ENCODE peak calls at places on chromosomes 3 and 15, in nine cellular contexts. One of them, this sample, is unnamed.

GRCh38 chr3:88000853-88001252 is 58.0 kb downstream of the CGGBP1 start:
- DNase-seq in NCI-H2081: no peak
- DNase-seq in neural progenitor cell: peak; percentile 66
- DNase-seq in HT1080: no peak
- DNase-seq in nephron progenitor cell: peak; percentile 5
- DNase-seq in AG09319: no peak
- DNase-seq in mesothelial cell of epicardium: no peak
- DNase-seq in left ventricle myocardium inferior: no peak
- DNase-seq in HTR-8/SVneo: no peak
- DNase-seq in this sample: no peak

GRCh38 chr15:66096711-66097058 is 156.9 kb downstream of the MEGF11 start:
- DNase-seq in NCI-H2081: no peak
- DNase-seq in neural progenitor cell: no peak
- DNase-seq in HT1080: no peak
- DNase-seq in nephron progenitor cell: no peak
- DNase-seq in AG09319: no peak
- DNase-seq in mesothelial cell of epicardium: no peak
- DNase-seq in left ventricle myocardium inferior: no peak
- DNase-seq in HTR-8/SVneo: no peak
- DNase-seq in this sample: no peak

GRCh38 chr3:78838362-78838761 is 929.4 kb downstream of the ROBO1 start:
- DNase-seq in NCI-H2081: peak; percentile 38
- DNase-seq in neural progenitor cell: no peak
- DNase-seq in HT1080: no peak
- DNase-seq in nephron progenitor cell: no peak
- DNase-seq in AG09319: no peak
- DNase-seq in mesothelial cell of epicardium: no peak
- DNase-seq in left ventricle myocardium inferior: no peak
- DNase-seq in HTR-8/SVneo: no peak
- DNase-seq in this sample: no peak

GRCh38 chr3:54967586-54968244 is 39.9 kb upstream of the LRTM1 start:
- DNase-seq in NCI-H2081: no peak
- DNase-seq in neural progenitor cell: no peak
- DNase-seq in HT1080: peak; percentile 26
- DNase-seq in nephron progenitor cell: no peak
- DNase-seq in AG09319: no peak
- DNase-seq in mesothelial cell of epicardium: no peak
- DNase-seq in left ventricle myocardium inferior: no peak
- DNase-seq in HTR-8/SVneo: no peak
- DNase-seq in this sample: no peak

GRCh38 chr15:80887148-80887547 is 102.5 kb downstream of the MESD start:
- DNase-seq in NCI-H2081: no peak
- DNase-seq in neural progenitor cell: peak; percentile 13
- DNase-seq in HT1080: no peak
- DNase-seq in nephron progenitor cell: no peak
- DNase-seq in AG09319: no peak
- DNase-seq in mesothelial cell of epicardium: no peak
- DNase-seq in left ventricle myocardium inferior: no peak
- DNase-seq in HTR-8/SVneo: no peak
- DNase-seq in this sample: no peak

GRCh38 chr15:78841307-78841706 is 30.0 kb upstream of the ADAMTS7 start:
- DNase-seq in NCI-H2081: no peak
- DNase-seq in neural progenitor cell: no peak
- DNase-seq in HT1080: no peak
- DNase-seq in nephron progenitor cell: no peak
- DNase-seq in AG09319: no peak
- DNase-seq in mesothelial cell of epicardium: no peak
- DNase-seq in left ventricle myocardium inferior: no peak
- DNase-seq in HTR-8/SVneo: no peak
- DNase-seq in this sample: no peak

GRCh38 chr15:84653584-84653909 is 536 bp downstream of the WDR73 start:
- DNase-seq in NCI-H2081: no peak
- DNase-seq in neural progenitor cell: no peak
- DNase-seq in HT1080: no peak
- DNase-seq in nephron progenitor cell: no peak
- DNase-seq in AG09319: no peak
- DNase-seq in mesothelial cell of epicardium: no peak
- DNase-seq in left ventricle myocardium inferior: no peak
- DNase-seq in HTR-8/SVneo: no peak
- DNase-seq in this sample: no peak

GRCh38 chr15:85500060-85500708 is 119.8 kb downstream of the AKAP13 start:
- DNase-seq in NCI-H2081: no peak
- DNase-seq in neural progenitor cell: no peak
- DNase-seq in HT1080: no peak
- DNase-seq in nephron progenitor cell: no peak
- DNase-seq in AG09319: no peak
- DNase-seq in mesothelial cell of epicardium: no peak
- DNase-seq in left ventricle myocardium inferior: no peak
- DNase-seq in HTR-8/SVneo: no peak
- DNase-seq in this sample: no peak

GRCh38 chr3:79973482-79973881 is 205.7 kb upstream of the ROBO1 start:
- DNase-seq in NCI-H2081: no peak
- DNase-seq in neural progenitor cell: no peak
- DNase-seq in HT1080: no peak
- DNase-seq in nephron progenitor cell: no peak
- DNase-seq in AG09319: no peak
- DNase-seq in mesothelial cell of epicardium: no peak
- DNase-seq in left ventricle myocardium inferior: no peak
- DNase-seq in HTR-8/SVneo: no peak
- DNase-seq in this sample: peak; percentile 12

GRCh38 chr3:109806929-109807328 is 469.6 kb upstream of the DPPA4 start:
- DNase-seq in NCI-H2081: no peak
- DNase-seq in neural progenitor cell: no peak
- DNase-seq in HT1080: peak; percentile 95
- DNase-seq in nephron progenitor cell: no peak
- DNase-seq in AG09319: no peak
- DNase-seq in mesothelial cell of epicardium: no peak
- DNase-seq in left ventricle myocardium inferior: no peak
- DNase-seq in HTR-8/SVneo: peak; percentile 38
- DNase-seq in this sample: peak; percentile 72

GRCh38 chr15:87949214-87949933 is 307.2 kb downstream of the NTRK3 start:
- DNase-seq in NCI-H2081: no peak
- DNase-seq in neural progenitor cell: no peak
- DNase-seq in HT1080: no peak
- DNase-seq in nephron progenitor cell: no peak
- DNase-seq in AG09319: no peak
- DNase-seq in mesothelial cell of epicardium: no peak
- DNase-seq in left ventricle myocardium inferior: no peak
- DNase-seq in HTR-8/SVneo: no peak
- DNase-seq in this sample: no peak

GRCh38 chr15:73375755-73376305 is 7.1 kb upstream of the HCN4 start:
- DNase-seq in NCI-H2081: peak; percentile 95
- DNase-seq in neural progenitor cell: no peak
- DNase-seq in HT1080: no peak
- DNase-seq in nephron progenitor cell: no peak
- DNase-seq in AG09319: no peak
- DNase-seq in mesothelial cell of epicardium: no peak
- DNase-seq in left ventricle myocardium inferior: peak; percentile 42
- DNase-seq in HTR-8/SVneo: peak; percentile 78
- DNase-seq in this sample: no peak

GRCh38 chr15:66842710-66843441 is 140.8 kb downstream of the SMAD6 start:
- DNase-seq in NCI-H2081: no peak
- DNase-seq in neural progenitor cell: peak; percentile 50
- DNase-seq in HT1080: peak; percentile 26
- DNase-seq in nephron progenitor cell: peak; percentile 48
- DNase-seq in AG09319: no peak
- DNase-seq in mesothelial cell of epicardium: peak; percentile 59
- DNase-seq in left ventricle myocardium inferior: peak; percentile 80
- DNase-seq in HTR-8/SVneo: peak; percentile 66
- DNase-seq in this sample: peak; percentile 56

GRCh38 chr3:71066356-71066755 is 517.2 kb downstream of the FOXP1 start:
- DNase-seq in NCI-H2081: peak; percentile 32
- DNase-seq in neural progenitor cell: no peak
- DNase-seq in HT1080: peak; percentile 64
- DNase-seq in nephron progenitor cell: no peak
- DNase-seq in AG09319: no peak
- DNase-seq in mesothelial cell of epicardium: no peak
- DNase-seq in left ventricle myocardium inferior: no peak
- DNase-seq in HTR-8/SVneo: no peak
- DNase-seq in this sample: no peak

GRCh38 chr3:58585994-58586393 is 8.8 kb upstream of the FAM107A start:
- DNase-seq in NCI-H2081: no peak
- DNase-seq in neural progenitor cell: peak; percentile 52
- DNase-seq in HT1080: peak; percentile 15
- DNase-seq in nephron progenitor cell: peak; percentile 58
- DNase-seq in AG09319: no peak
- DNase-seq in mesothelial cell of epicardium: no peak
- DNase-seq in left ventricle myocardium inferior: no peak
- DNase-seq in HTR-8/SVneo: no peak
- DNase-seq in this sample: no peak

GRCh38 chr3:71816141-71816540 is 31.2 kb upstream of the PROK2 start:
- DNase-seq in NCI-H2081: no peak
- DNase-seq in neural progenitor cell: peak; percentile 46
- DNase-seq in HT1080: no peak
- DNase-seq in nephron progenitor cell: no peak
- DNase-seq in AG09319: no peak
- DNase-seq in mesothelial cell of epicardium: no peak
- DNase-seq in left ventricle myocardium inferior: no peak
- DNase-seq in HTR-8/SVneo: no peak
- DNase-seq in this sample: no peak

GRCh38 chr3:63961891-63962290 is 49.7 kb upstream of the SCAANT1 start:
- DNase-seq in NCI-H2081: peak; percentile 75
- DNase-seq in neural progenitor cell: no peak
- DNase-seq in HT1080: peak; percentile 54
- DNase-seq in nephron progenitor cell: no peak
- DNase-seq in AG09319: no peak
- DNase-seq in mesothelial cell of epicardium: no peak
- DNase-seq in left ventricle myocardium inferior: no peak
- DNase-seq in HTR-8/SVneo: no peak
- DNase-seq in this sample: peak; percentile 69

GRCh38 chr3:110420158-110420641 is 651.4 kb upstream of the NECTIN3 start:
- DNase-seq in NCI-H2081: no peak
- DNase-seq in neural progenitor cell: no peak
- DNase-seq in HT1080: peak; percentile 94
- DNase-seq in nephron progenitor cell: no peak
- DNase-seq in AG09319: peak; percentile 44
- DNase-seq in mesothelial cell of epicardium: no peak
- DNase-seq in left ventricle myocardium inferior: no peak
- DNase-seq in HTR-8/SVneo: peak; percentile 5
- DNase-seq in this sample: peak; percentile 60

GRCh38 chr3:187714404-187714979 is 12.1 kb upstream of the RTP2 start:
- DNase-seq in NCI-H2081: peak; percentile 83
- DNase-seq in neural progenitor cell: peak; percentile 78
- DNase-seq in HT1080: peak; percentile 81
- DNase-seq in nephron progenitor cell: peak; percentile 76
- DNase-seq in AG09319: no peak
- DNase-seq in mesothelial cell of epicardium: peak; percentile 78
- DNase-seq in left ventricle myocardium inferior: peak; percentile 40
- DNase-seq in HTR-8/SVneo: peak; percentile 65
- DNase-seq in this sample: peak; percentile 72

GRCh38 chr3:31250116-31250813 is 282.5 kb upstream of the STT3B start:
- DNase-seq in NCI-H2081: no peak
- DNase-seq in neural progenitor cell: no peak
- DNase-seq in HT1080: peak; percentile 85
- DNase-seq in nephron progenitor cell: no peak
- DNase-seq in AG09319: no peak
- DNase-seq in mesothelial cell of epicardium: no peak
- DNase-seq in left ventricle myocardium inferior: no peak
- DNase-seq in HTR-8/SVneo: peak; percentile 14
- DNase-seq in this sample: no peak

GRCh38 chr3:146817705-146818104 is 212.6 kb upstream of the PLSCR5 start:
- DNase-seq in NCI-H2081: peak; percentile 57
- DNase-seq in neural progenitor cell: peak; percentile 22
- DNase-seq in HT1080: peak; percentile 39
- DNase-seq in nephron progenitor cell: no peak
- DNase-seq in AG09319: peak; percentile 24
- DNase-seq in mesothelial cell of epicardium: no peak
- DNase-seq in left ventricle myocardium inferior: no peak
- DNase-seq in HTR-8/SVneo: no peak
- DNase-seq in this sample: peak; percentile 62